ENCODE peak calls at places on chromosomes 5 and 9, in five cellular contexts. F is Karpas-422, A is lower lobe of right lung, C is LoVo, L is HuH-7.5. V is an unnamed sample.

GRCh38 chr5:131706278-131706677 is 71.2 kb upstream of the RAPGEF6 start:
- DNase-seq in A (no peak), C (no peak), F (no peak), L (no peak), V (no peak)

GRCh38 chr5:122173484-122174191 is 44.3 kb downstream of the ZNF474 start:
- DNase-seq in L (no peak), C (no peak), F (no peak), A (no peak), V (no peak)

GRCh38 chr5:95864456-95864855 is 41.9 kb upstream of the GLRX start:
- DNase-seq in A (no peak), L (no peak), C (no peak), F (no peak), V (no peak)

GRCh38 chr5:154087260-154087659 is 48.5 kb downstream of the MFAP3 start:
- DNase-seq in C (peak), A (no peak), L (no peak), F (no peak), V (no peak)

GRCh38 chr5:104573979-104574709 is 1011.6 kb upstream of the NUDT12 start:
- DNase-seq in A (no peak), F (no peak), C (no peak), L (no peak), V (no peak)

GRCh38 chr9:92668746-92669526 is 995 bp downstream of the IPPK start:
- DNase-seq in C (peak), F (peak), A (no peak), L (peak), V (peak)

GRCh38 chr5:168803541-168803940 is 224.4 kb upstream of the PANK3 start:
- DNase-seq in L (no peak), A (no peak), C (no peak), F (no peak), V (no peak)

GRCh38 chr5:151745071-151745705 is 13.2 kb downstream of the ATOX1 start:
- DNase-seq in L (no peak), C (peak), F (no peak), A (peak), V (peak)

GRCh38 chr9:127887792-127888191 is 10.3 kb upstream of the AK1 start:
- DNase-seq in A (no peak), C (no peak), F (no peak), L (no peak), V (no peak)

GRCh38 chr9:69223605-69224004 is 49.5 kb downstream of the TJP2 start:
- DNase-seq in A (no peak), F (peak), C (peak), L (peak), V (peak)